ENCODE peak calls at places on chromosome 22, in seven cellular contexts. H, K, U, Y, D, A and R are unnamed samples.

GRCh38 chr22:20647586-20648305 is 126.2 kb upstream of the SERPIND1 start:
- DNase-seq in D (no peak), H (no peak), A (no peak), K (no peak), Y (no peak), U (no peak), R (no peak)

GRCh38 chr22:33018232-33018864 is 39.8 kb downstream of the SYN3 start:
- DNase-seq in D (peak; percentile 71), H (peak; percentile 18), A (peak; percentile 43), U (no peak), K (peak; percentile 26), Y (peak; percentile 55), R (peak; percentile 39)

GRCh38 chr22:21443057-21443734 is 24.0 kb upstream of the TMEM191C start:
- DNase-seq in H (no peak), D (peak; percentile 22), U (peak; percentile 49), Y (peak; percentile 3), A (no peak), K (no peak), R (no peak)

GRCh38 chr22:19554834-19555404 is 30.7 kb upstream of the CLDN5 start:
- DNase-seq in K (peak; percentile 73), D (no peak), A (peak; percentile 81), Y (no peak), U (peak; percentile 26), H (peak; percentile 28), R (no peak)

GRCh38 chr22:32646476-32646875 is 155.0 kb upstream of the TIMP3 start:
- DNase-seq in Y (no peak), H (no peak), K (no peak), U (no peak), A (no peak), D (no peak), R (no peak)

GRCh38 chr22:25054943-25055511 is 102.5 kb downstream of the KIAA1671 start:
- DNase-seq in U (no peak), K (peak; percentile 22), D (no peak), Y (no peak), H (no peak), A (no peak), R (no peak)

GRCh38 chr22:49525776-49526535 is 301.7 kb downstream of the BRD1 start:
- DNase-seq in Y (no peak), U (peak; percentile 63), A (no peak), D (no peak), H (no peak), K (no peak), R (no peak)

GRCh38 chr22:41175546-41175945 is 29.6 kb upstream of the L3MBTL2 start:
- DNase-seq in A (no peak), D (no peak), U (no peak), Y (no peak), K (peak; percentile 26), H (no peak), R (no peak)

GRCh38 chr22:29956680-29957079 is 73.7 kb downstream of the MTMR3 start:
- DNase-seq in D (no peak), U (no peak), H (no peak), Y (no peak), A (no peak), K (no peak), R (no peak)

GRCh38 chr22:26667140-26667539 is 9.8 kb downstream of the MIAT start:
- DNase-seq in A (no peak), D (no peak), U (no peak), K (no peak), H (no peak), Y (no peak), R (no peak)

GRCh38 chr22:41966607-41967240 is 2.5 kb upstream of the SEPTIN3 start:
- DNase-seq in K (peak; percentile 72), U (no peak), Y (peak; percentile 28), H (peak; percentile 48), A (peak; percentile 52), D (peak; percentile 38), R (peak; percentile 41)

GRCh38 chr22:22888509-22889353 is 1.1 kb downstream of the IGLL5 start:
- DNase-seq in H (no peak), U (no peak), Y (no peak), D (no peak), A (no peak), K (no peak), R (no peak)

GRCh38 chr22:47119181-47119580 is 356.7 kb downstream of the TBC1D22A start:
- DNase-seq in A (no peak), K (no peak), U (no peak), H (no peak), D (no peak), Y (no peak), R (no peak)

GRCh38 chr22:30863161-30863833 is 105.3 kb downstream of the MORC2 start:
- DNase-seq in D (peak; percentile 24), H (no peak), K (no peak), A (peak; percentile 93), U (peak; percentile 50), Y (no peak), R (no peak)

GRCh38 chr22:25680049-25680448 is 61.9 kb upstream of the MYO18B start:
- DNase-seq in D (no peak), A (no peak), U (no peak), K (no peak), Y (no peak), H (no peak), R (no peak)

GRCh38 chr22:50276143-50276542 is 6.0 kb upstream of the MAPK11 start:
- DNase-seq in Y (peak; percentile 57), A (peak; percentile 16), H (no peak), K (peak; percentile 43), U (peak; percentile 87), D (peak; percentile 81), R (peak; percentile 81)

GRCh38 chr22:19121631-19122142 is 525 bp downstream of the DGCR2 start:
- DNase-seq in Y (peak; percentile 50), H (no peak), D (peak; percentile 65), A (no peak), U (peak; percentile 80), K (peak; percentile 54), R (peak; percentile 64)

GRCh38 chr22:48695731-48696305 is 1131.9 kb downstream of the BRD1 start:
- DNase-seq in H (no peak), D (no peak), K (no peak), Y (no peak), A (no peak), U (no peak), R (no peak)

GRCh38 chr22:30420401-30421178 is 5.0 kb upstream of the MTFP1 start:
- DNase-seq in H (no peak), U (no peak), A (no peak), Y (no peak), D (no peak), K (peak; percentile 92), R (no peak)

GRCh38 chr22:28882545-28882877 is 861 bp upstream of the ZNRF3 start:
- DNase-seq in H (peak; percentile 8), D (no peak), U (peak; percentile 74), A (no peak), Y (no peak), K (no peak), R (no peak)

GRCh38 chr22:28883917-28884753 is 763 bp downstream of the ZNRF3 start:
- DNase-seq in D (peak; percentile 43), U (peak; percentile 77), A (no peak), K (peak; percentile 27), H (peak; percentile 12), Y (peak; percentile 27), R (peak; percentile 42)

GRCh38 chr22:28883657-28883916 is 215 bp downstream of the ZNRF3 start:
- DNase-seq in H (no peak), D (no peak), Y (no peak), A (no peak), U (no peak), K (no peak), R (no peak)

GRCh38 chr22:28884754-28885375 is 1.5 kb downstream of the ZNRF3 start:
- DNase-seq in H (no peak), K (no peak), U (peak; percentile 20), A (no peak), D (no peak), Y (no peak), R (no peak)

DNA sequence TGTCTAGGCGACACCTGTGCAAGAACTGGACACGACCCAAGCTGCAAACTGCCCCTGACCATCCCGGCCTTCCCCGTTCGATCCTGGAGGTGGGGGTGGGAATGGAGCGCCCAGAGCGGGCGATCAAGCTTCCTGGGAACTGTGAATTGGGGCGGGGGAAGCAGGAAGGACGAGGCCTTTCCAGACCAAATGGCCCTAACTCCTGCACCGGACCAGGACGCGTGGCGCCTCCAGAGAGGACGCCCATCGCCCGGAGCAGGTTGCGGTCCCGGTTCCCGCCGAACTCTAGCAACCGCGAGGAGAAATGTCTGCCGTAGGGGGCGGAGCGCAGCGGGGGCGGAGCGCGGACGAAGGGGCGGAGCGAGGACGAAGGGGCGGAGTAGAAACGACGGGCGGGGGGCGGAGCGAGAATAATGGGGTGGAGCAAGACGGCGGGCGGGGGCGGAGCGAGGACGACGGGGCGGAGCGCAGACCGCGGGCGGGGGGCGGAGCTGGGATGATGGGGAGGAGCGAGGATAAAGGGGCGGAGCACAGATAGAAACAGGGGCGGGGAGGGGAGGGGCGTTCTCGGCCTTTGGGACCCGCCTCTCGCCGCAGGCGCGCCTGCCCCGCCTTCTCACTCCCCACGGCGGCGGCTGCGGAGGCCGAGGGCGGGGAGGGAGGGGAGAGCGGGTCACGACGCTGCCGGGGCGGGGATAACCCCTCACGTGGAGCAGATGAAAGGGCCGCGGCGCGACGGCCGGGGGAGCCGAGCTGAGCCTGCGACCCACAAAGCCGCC is at the start of gene ZNRF3:
- DNase-seq in A (peak; percentile 86), K (peak; percentile 79), Y (peak; percentile 96), D (peak; percentile 95), U (peak; percentile 97), H (peak; percentile 83), R (peak; percentile 95)
- TF ChIP-seq POLR2A in A (peak; percentile 61), K (peak; percentile 60), Y (peak; percentile 52), D (no peak), U (no peak), H (peak; percentile 29), R (peak; percentile 12)

DNA sequence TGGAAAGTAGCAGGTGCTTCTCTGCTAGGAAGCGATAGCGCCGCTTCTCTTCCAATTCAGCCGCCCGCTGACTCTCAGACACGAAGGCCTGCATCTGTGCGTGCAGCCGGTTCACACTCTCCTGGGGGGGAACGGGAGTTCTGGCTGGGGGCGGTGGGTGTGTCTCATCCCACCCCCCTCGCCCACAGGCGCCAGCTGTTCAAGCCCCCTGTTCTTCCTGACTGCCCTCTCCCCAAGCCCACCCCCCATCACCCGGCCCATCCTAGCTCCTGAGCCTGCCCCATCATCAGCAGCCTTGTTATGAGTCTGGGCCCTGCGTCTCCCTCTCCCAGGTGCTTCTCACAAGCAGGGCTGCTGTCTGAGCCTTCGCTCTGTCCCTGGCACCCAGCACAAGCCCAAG is 13.1 kb upstream of the SLC16A8 start:
- DNase-seq in H (no peak), A (no peak), Y (no peak), K (no peak), D (no peak), U (no peak), R (no peak)
- TF ChIP-seq POLR2AphosphoS5 in H (no peak), A (no peak), Y (no peak), K (no peak), D (no peak), U (no peak), R (no peak)

GRCh38 chr22:46036558-46037408 is 59.8 kb upstream of the WNT7B start:
- DNase-seq in K (peak; percentile 50), U (peak; percentile 67), A (peak; percentile 65), Y (peak; percentile 44), H (peak; percentile 39), D (peak; percentile 58), R (peak; percentile 59)
- TF ChIP-seq POLR2A in K (no peak), U (no peak), A (no peak), Y (no peak), H (no peak), D (no peak), R (no peak)

DNA sequence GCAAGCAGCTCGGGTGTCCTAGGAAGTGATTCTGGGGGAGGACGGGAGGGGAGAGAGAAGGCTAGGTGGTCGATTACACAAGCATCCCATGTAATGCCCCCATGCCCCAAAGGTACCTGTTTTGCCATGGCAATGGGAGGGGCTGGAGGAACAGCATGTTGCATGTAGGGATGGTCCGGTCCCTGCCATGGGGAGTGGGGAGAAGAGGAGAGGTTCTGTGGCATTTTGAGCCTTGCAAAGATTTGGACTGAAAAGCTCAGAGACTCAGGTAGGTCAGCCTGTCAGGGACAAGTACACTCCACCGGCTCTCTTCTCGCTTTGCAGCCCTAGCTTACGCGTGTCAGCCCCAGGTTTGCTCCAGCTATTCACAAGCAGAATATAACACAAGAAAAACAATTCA is 21.4 kb downstream of the APOL5 start:
- DNase-seq in D (peak; percentile 15), U (no peak), K (no peak), H (no peak), Y (no peak), A (no peak), R (no peak)
- TF ChIP-seq POLR2AphosphoS5 in D (no peak), U (no peak), K (no peak), H (no peak), Y (no peak), A (no peak), R (no peak)